ENCODE peak calls at places on chromosomes 11 and 22, in four cellular contexts. H is CD8-positive, alpha-beta memory T cell; S is endodermal cell; M is hepatocyte. U is an unnamed sample. For H3K9me3 and H3K27me3, the result is how much of the 10 kb centered on the place peaks cover.

GRCh38 chr11:70825893-70826540 is 426.4 kb downstream of the SHANK2 start:
- DNase-seq in H (no peak), S (no peak), M (no peak), U (no peak)

GRCh38 chr11:45300715-45301114 is 14.6 kb upstream of the SYT13 start:
- DNase-seq in H (no peak), S (no peak), M (no peak), U (no peak)

GRCh38 chr11:122344281-122344680 is 228.3 kb upstream of the BLID start:
- DNase-seq in H (no peak), S (no peak), M (no peak), U (no peak)

GRCh38 chr22:26685601-26686000 is 28.2 kb downstream of the MIAT start:
- DNase-seq in H (no peak), S (no peak), M (no peak), U (no peak)

GRCh38 chr11:102177974-102178631 is 67.9 kb downstream of the YAP1 start:
- DNase-seq in H (no peak), S (no peak), M (peak), U (no peak)

GRCh38 chr11:116948375-116948774 is 111.0 kb upstream of the APOA1 start:
- DNase-seq in H (no peak), S (no peak), M (no peak), U (no peak)

GRCh38 chr11:134498326-134499139 is 86.5 kb upstream of the B3GAT1 start:
- DNase-seq in H (no peak), S (peak), M (no peak), U (no peak)

GRCh38 chr11:103326070-103326794 is 217.0 kb downstream of the DYNC2H1 start:
- DNase-seq in H (no peak), S (peak), M (peak), U (peak)

GRCh38 chr11:128405693-128406364 is 181.5 kb downstream of the ETS1 start:
- DNase-seq in H (no peak), S (no peak), M (no peak), U (no peak)

GRCh38 chr11:26632691-26633159 is 60.7 kb upstream of the MUC15 start:
- DNase-seq in H (no peak), S (no peak), M (no peak), U (no peak)

GRCh38 chr11:30762188-30762587 is 176.0 kb upstream of the MPPED2 start:
- DNase-seq in H (no peak), S (no peak), M (no peak), U (no peak)

GRCh38 chr11:14179126-14179820 is 179.7 kb downstream of the RRAS2 start:
- DNase-seq in H (no peak), S (no peak), M (peak), U (no peak)

GRCh38 chr22:23826510-23827350 is 12.1 kb downstream of the DERL3 start:
- DNase-seq in H (no peak), S (no peak), M (peak), U (no peak)

GRCh38 chr11:129610125-129610524 is 205.5 kb upstream of the TMEM45B start:
- DNase-seq in H (no peak), S (no peak), M (no peak), U (no peak)

GRCh38 chr11:122882809-122883681 is 486 bp downstream of the JHY start:
- DNase-seq in H (peak), S (peak), M (peak), U (peak)

GRCh38 chr11:16028406-16028805 is 327.9 kb downstream of the SOX6 start:
- DNase-seq in H (no peak), S (no peak), M (no peak), U (no peak)

GRCh38 chr22:50700387-50701075 is 27.9 kb downstream of the SHANK3 start:
- DNase-seq in H (no peak), S (peak), M (peak), U (no peak)

GRCh38 chr11:130478204-130478701 is 29.8 kb downstream of the ADAMTS15 start:
- DNase-seq in H (no peak), S (peak), M (peak), U (peak)

GRCh38 chr11:62054484-62055121 is 69.2 kb upstream of the INCENP start:
- DNase-seq in H (no peak), S (peak), M (peak), U (peak)

GRCh38 chr11:118843518-118843917 is 40.2 kb upstream of the CXCR5 start:
- DNase-seq in H (no peak), S (no peak), M (no peak), U (no peak)

GRCh38 chr22:41094036-41094435 is 1.6 kb downstream of the EP300 start:
- DNase-seq in H (no peak), S (no peak), M (peak), U (no peak)

GRCh38 chr11:5196731-5197130 is 3.8 kb downstream of the OR51V1 start:
- DNase-seq in H (no peak), S (no peak), M (no peak), U (no peak)

GRCh38 chr11:68927280-68928107 is 23.8 kb downstream of the IGHMBP2 start:
- DNase-seq in H (no peak), S (no peak), M (no peak), U (no peak)

GRCh38 chr22:22397292-22397870 is 111.2 kb downstream of the ZNF280B start:
- DNase-seq in H (no peak), S (peak), M (no peak), U (no peak)

GRCh38 chr22:31945971-31946680 is 1.8 kb downstream of the YWHAH start:
- DNase-seq in H (no peak), S (no peak), M (peak), U (no peak)

GRCh38 chr11:86606849-86607481 is 65.5 kb downstream of the ME3 start:
- DNase-seq in H (no peak), S (no peak), M (no peak), U (no peak)

DNA sequence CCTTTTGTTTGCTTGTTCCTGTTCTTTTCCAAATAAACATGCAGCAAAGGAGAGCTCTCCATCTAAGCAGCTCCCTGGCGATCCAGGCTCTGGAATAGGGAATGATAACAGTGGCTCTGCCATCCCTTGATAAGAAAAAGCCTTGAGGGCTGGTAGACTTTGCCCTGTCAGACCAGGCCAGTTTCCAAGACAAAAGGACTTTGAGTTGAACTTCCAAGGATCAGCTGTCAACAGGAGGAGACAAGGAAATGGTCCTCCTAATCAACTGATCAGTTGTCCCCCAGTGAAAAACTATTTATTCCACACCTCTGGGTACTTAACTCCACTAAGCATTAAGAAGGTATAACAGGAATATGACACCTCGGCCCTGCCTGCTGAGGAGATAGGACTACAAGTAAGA is 127.8 kb downstream of the PARVA start:
- DNase-seq in H (no peak), S (no peak), M (no peak), U (no peak)
- H3K9me3 ChIP-seq in H (under half), S (under half), M (under half), U (under half)

GRCh38 chr11:24239930-24240329 is 256.9 kb upstream of the LUZP2 start:
- DNase-seq in H (no peak), S (no peak), M (no peak), U (no peak)
- H3K27me3 ChIP-seq in H (under half), S (under half), M (under half), U (under half)

GRCh38 chr11:63611395-63611747 is 2.9 kb downstream of the PLAAT3 start:
- DNase-seq in H (no peak), S (no peak), M (no peak), U (no peak)
- H3K27ac ChIP-seq in H (no peak), S (no peak), M (peak), U (no peak)

GRCh38 chr11:113242767-113243397 is 71.5 kb upstream of the TTC12 start:
- DNase-seq in H (no peak), S (no peak), M (peak), U (no peak)

GRCh38 chr11:113241190-113242051 is 73.0 kb upstream of the TTC12 start:
- DNase-seq in H (no peak), S (no peak), M (no peak), U (no peak)

GRCh38 chr11:113240389-113240788 is 74.0 kb upstream of the TTC12 start:
- DNase-seq in H (no peak), S (no peak), M (no peak), U (no peak)

GRCh38 chr11:113240790-113241189 is 73.6 kb upstream of the TTC12 start:
- DNase-seq in H (no peak), S (peak), M (peak), U (no peak)

DNA sequence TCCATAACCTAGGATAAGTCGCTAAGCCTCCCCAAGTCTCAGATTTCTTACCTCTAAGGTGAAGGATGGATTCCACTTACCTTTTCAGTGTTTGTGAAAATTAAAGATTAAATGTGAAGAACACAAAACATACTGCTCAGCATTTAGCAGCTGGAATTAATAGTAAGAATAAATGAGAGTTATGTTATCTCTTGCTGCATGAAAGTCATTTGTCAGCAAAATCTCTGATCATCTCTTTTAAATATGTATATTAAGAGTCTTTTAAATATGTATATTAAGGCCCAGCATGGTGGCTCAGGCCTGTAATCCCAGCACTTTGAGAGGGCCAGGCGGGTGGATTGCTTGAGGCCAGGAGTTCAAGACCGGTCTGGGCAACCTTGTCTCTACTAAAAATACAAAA is 72.3 kb upstream of the TTC12 start:
- DNase-seq in H (no peak), S (no peak), M (no peak), U (no peak)
- H3K9me3 ChIP-seq in H (under half), S (under half), M (under half), U (under half)